ENCODE peak calls at places on chromosome 18, in five cellular contexts. Z is iPS DF 19.7; W is H9; G is sigmoid colon; V is effector memory CD4-positive, alpha-beta T cell. U is an unnamed sample.
A peak's percentile ranks its signal among the peaks of the same experiment; 100 is the strongest.

GRCh38 chr18:68406761-68407160 is 308.1 kb downstream of the TMX3 start:
- DNase-seq in W (no peak), Z (no peak), G (no peak), V (no peak), U (no peak)

GRCh38 chr18:54247488-54248175 is 21.7 kb upstream of the POLI start:
- DNase-seq in W (no peak), Z (no peak), G (no peak), V (no peak), U (no peak)

GRCh38 chr18:39200153-39200552 is 1634.6 kb upstream of the CELF4 start:
- DNase-seq in Z (no peak), V (no peak), W (no peak), G (no peak), U (no peak)

GRCh38 chr18:58852629-58853028 is 12.0 kb upstream of the ZNF532 start:
- DNase-seq in G (no peak), V (no peak), W (no peak), Z (no peak), U (no peak)

GRCh38 chr18:48023334-48024008 is 93.0 kb upstream of the SMAD2 start:
- DNase-seq in G (peak; percentile 48), V (no peak), W (peak; percentile 70), Z (no peak), U (peak; percentile 84)

GRCh38 chr18:66013976-66014375 is 263.2 kb downstream of the CDH7 start:
- DNase-seq in V (no peak), Z (no peak), G (no peak), W (no peak), U (no peak)

GRCh38 chr18:77851798-77852197 is 602.1 kb downstream of the GALR1 start:
- DNase-seq in Z (no peak), W (no peak), V (no peak), G (no peak), U (no peak)

GRCh38 chr18:67140495-67140894 is 376.0 kb downstream of the DSEL start:
- DNase-seq in V (no peak), G (no peak), W (no peak), Z (no peak), U (no peak)

GRCh38 chr18:55349685-55350084 is 238.3 kb downstream of the TCF4 start:
- DNase-seq in G (no peak), Z (peak; percentile 33), V (no peak), W (no peak), U (no peak)

GRCh38 chr18:3619222-3619621 is 169.2 kb downstream of the TGIF1 start:
- DNase-seq in W (peak; percentile 14), G (no peak), Z (no peak), V (no peak), U (no peak)

GRCh38 chr18:9380571-9381390 is 46.2 kb downstream of the TWSG1 start:
- DNase-seq in W (no peak), G (no peak), Z (no peak), V (no peak), U (no peak)

GRCh38 chr18:49368161-49368875 is 92.1 kb downstream of the DYM start:
- DNase-seq in W (no peak), V (no peak), Z (no peak), G (no peak), U (no peak)

GRCh38 chr18:8616026-8616401 is 6.8 kb downstream of the RAB12 start:
- DNase-seq in V (no peak), W (no peak), Z (no peak), G (no peak), U (no peak)

GRCh38 chr18:68417826-68418225 is 297.1 kb downstream of the TMX3 start:
- DNase-seq in W (no peak), V (no peak), Z (no peak), G (no peak), U (no peak)

GRCh38 chr18:68504441-68505221 is 210.3 kb downstream of the TMX3 start:
- DNase-seq in W (no peak), V (no peak), Z (no peak), G (no peak), U (no peak)

GRCh38 chr18:68865021-68865420 is 67.1 kb downstream of the CCDC102B start:
- DNase-seq in G (no peak), Z (no peak), V (no peak), W (no peak), U (no peak)

GRCh38 chr18:57961876-57962505 is 82.0 kb upstream of the NEDD4L start:
- DNase-seq in V (no peak), G (no peak), Z (no peak), W (no peak), U (no peak)

GRCh38 chr18:78738076-78738690 is 241.4 kb upstream of the SALL3 start:
- DNase-seq in G (no peak), W (peak; percentile 11), V (no peak), Z (no peak), U (no peak)

GRCh38 chr18:25896178-25896780 is 194.1 kb downstream of the SS18 start:
- DNase-seq in G (no peak), V (no peak), Z (no peak), W (no peak), U (no peak)

GRCh38 chr18:63962137-63962536 is 7.7 kb upstream of the SERPINB8 start:
- DNase-seq in G (no peak), Z (no peak), V (no peak), W (no peak), U (no peak)

GRCh38 chr18:59927246-59927825 is 27.5 kb downstream of the PMAIP1 start:
- DNase-seq in V (no peak), Z (no peak), G (no peak), W (no peak), U (no peak)

U was measured in RWPE2.